ENCODE peak calls at places on chromosomes 13 and 19, in nine cellular contexts. One of them, this sample, is unnamed.
A peak's percentile ranks its signal among the peaks of the same experiment; 100 is the strongest.

GRCh38 chr19:49502866-49503581 is 6.8 kb downstream of the RPS11 start:
- DNase-seq in AG09319: peak; percentile 92
- DNase-seq in endothelial cell of umbilical vein: peak; percentile 83
- DNase-seq in esophagus squamous epithelium: no peak
- DNase-seq in GM20000: no peak
- DNase-seq in GM23338: peak; percentile 58
- DNase-seq in brain microvascular endothelial cell: peak; percentile 47
- DNase-seq in WTC11: no peak
- DNase-seq in fibroblast of mammary gland: peak; percentile 83
- DNase-seq in this sample: peak; percentile 55

GRCh38 chr13:43537124-43537523 is 249.6 kb downstream of the ENOX1 start:
- DNase-seq in endothelial cell of umbilical vein: no peak
- DNase-seq in GM20000: no peak
- DNase-seq in esophagus squamous epithelium: no peak
- DNase-seq in brain microvascular endothelial cell: no peak
- DNase-seq in AG09319: no peak
- DNase-seq in fibroblast of mammary gland: no peak
- DNase-seq in GM23338: no peak
- DNase-seq in WTC11: no peak
- DNase-seq in this sample: peak; percentile 19

GRCh38 chr19:58033741-58034475 is at the start of gene ZSCAN1:
- DNase-seq in fibroblast of mammary gland: peak; percentile 63
- DNase-seq in brain microvascular endothelial cell: peak; percentile 84
- DNase-seq in AG09319: peak; percentile 20
- DNase-seq in WTC11: peak; percentile 97
- DNase-seq in GM23338: peak; percentile 98
- DNase-seq in endothelial cell of umbilical vein: peak; percentile 15
- DNase-seq in esophagus squamous epithelium: no peak
- DNase-seq in GM20000: no peak
- DNase-seq in this sample: no peak

GRCh38 chr13:111845621-111846351 is 221.2 kb upstream of the SOX1 start:
- DNase-seq in GM20000: no peak
- DNase-seq in endothelial cell of umbilical vein: no peak
- DNase-seq in brain microvascular endothelial cell: no peak
- DNase-seq in AG09319: no peak
- DNase-seq in GM23338: peak; percentile 82
- DNase-seq in fibroblast of mammary gland: no peak
- DNase-seq in WTC11: peak; percentile 57
- DNase-seq in esophagus squamous epithelium: no peak
- DNase-seq in this sample: no peak

GRCh38 chr13:51451467-51452390 is 1.1 kb downstream of the INTS6 start:
- DNase-seq in fibroblast of mammary gland: peak; percentile 63
- DNase-seq in AG09319: no peak
- DNase-seq in GM20000: peak; percentile 69
- DNase-seq in WTC11: peak; percentile 83
- DNase-seq in esophagus squamous epithelium: peak; percentile 50
- DNase-seq in GM23338: peak; percentile 92
- DNase-seq in endothelial cell of umbilical vein: peak; percentile 66
- DNase-seq in brain microvascular endothelial cell: peak; percentile 62
- DNase-seq in this sample: peak; percentile 63

GRCh38 chr19:41801682-41802317 is 5.4 kb downstream of the CEACAM3 start:
- DNase-seq in esophagus squamous epithelium: no peak
- DNase-seq in GM23338: no peak
- DNase-seq in fibroblast of mammary gland: no peak
- DNase-seq in endothelial cell of umbilical vein: no peak
- DNase-seq in WTC11: no peak
- DNase-seq in GM20000: no peak
- DNase-seq in AG09319: no peak
- DNase-seq in brain microvascular endothelial cell: no peak
- DNase-seq in this sample: no peak

GRCh38 chr13:27481766-27482165 is 31.4 kb upstream of the MTIF3 start:
- DNase-seq in GM23338: peak; percentile 90
- DNase-seq in fibroblast of mammary gland: peak; percentile 40
- DNase-seq in endothelial cell of umbilical vein: peak; percentile 28
- DNase-seq in esophagus squamous epithelium: no peak
- DNase-seq in brain microvascular endothelial cell: peak; percentile 39
- DNase-seq in GM20000: no peak
- DNase-seq in WTC11: peak; percentile 89
- DNase-seq in AG09319: no peak
- DNase-seq in this sample: no peak

GRCh38 chr19:3605770-3606169 is 905 bp downstream of the TBXA2R start:
- DNase-seq in WTC11: no peak
- DNase-seq in AG09319: no peak
- DNase-seq in fibroblast of mammary gland: no peak
- DNase-seq in GM23338: no peak
- DNase-seq in endothelial cell of umbilical vein: no peak
- DNase-seq in brain microvascular endothelial cell: no peak
- DNase-seq in GM20000: no peak
- DNase-seq in esophagus squamous epithelium: no peak
- DNase-seq in this sample: no peak

GRCh38 chr13:44298314-44298713 is 75.3 kb upstream of the SERP2 start:
- DNase-seq in endothelial cell of umbilical vein: no peak
- DNase-seq in GM20000: no peak
- DNase-seq in WTC11: no peak
- DNase-seq in AG09319: no peak
- DNase-seq in brain microvascular endothelial cell: no peak
- DNase-seq in esophagus squamous epithelium: no peak
- DNase-seq in fibroblast of mammary gland: peak; percentile 56
- DNase-seq in GM23338: no peak
- DNase-seq in this sample: peak; percentile 26

GRCh38 chr13:30872685-30873443 is 33.2 kb upstream of the MEDAG start:
- DNase-seq in endothelial cell of umbilical vein: peak; percentile 97
- DNase-seq in brain microvascular endothelial cell: peak; percentile 87
- DNase-seq in fibroblast of mammary gland: peak; percentile 93
- DNase-seq in WTC11: peak; percentile 51
- DNase-seq in GM23338: peak; percentile 88
- DNase-seq in AG09319: peak; percentile 45
- DNase-seq in esophagus squamous epithelium: no peak
- DNase-seq in GM20000: no peak
- DNase-seq in this sample: peak; percentile 79

GRCh38 chr19:6270076-6270745 is 9.6 kb downstream of the MLLT1 start:
- DNase-seq in GM23338: no peak
- DNase-seq in WTC11: no peak
- DNase-seq in fibroblast of mammary gland: no peak
- DNase-seq in endothelial cell of umbilical vein: no peak
- DNase-seq in esophagus squamous epithelium: no peak
- DNase-seq in AG09319: no peak
- DNase-seq in GM20000: no peak
- DNase-seq in brain microvascular endothelial cell: no peak
- DNase-seq in this sample: no peak

GRCh38 chr19:6272411-6272791 is 7.4 kb downstream of the MLLT1 start:
- DNase-seq in endothelial cell of umbilical vein: no peak
- DNase-seq in GM23338: no peak
- DNase-seq in AG09319: no peak
- DNase-seq in WTC11: no peak
- DNase-seq in brain microvascular endothelial cell: no peak
- DNase-seq in esophagus squamous epithelium: no peak
- DNase-seq in GM20000: no peak
- DNase-seq in fibroblast of mammary gland: peak; percentile 17
- DNase-seq in this sample: no peak

GRCh38 chr19:6270822-6271221 is 9.0 kb downstream of the MLLT1 start:
- DNase-seq in esophagus squamous epithelium: no peak
- DNase-seq in endothelial cell of umbilical vein: no peak
- DNase-seq in WTC11: no peak
- DNase-seq in GM23338: no peak
- DNase-seq in GM20000: no peak
- DNase-seq in fibroblast of mammary gland: no peak
- DNase-seq in AG09319: no peak
- DNase-seq in brain microvascular endothelial cell: no peak
- DNase-seq in this sample: no peak

GRCh38 chr19:6271721-6272410 is 7.9 kb downstream of the MLLT1 start:
- DNase-seq in fibroblast of mammary gland: peak; percentile 67
- DNase-seq in WTC11: peak; percentile 24
- DNase-seq in endothelial cell of umbilical vein: peak; percentile 72
- DNase-seq in GM20000: no peak
- DNase-seq in AG09319: no peak
- DNase-seq in brain microvascular endothelial cell: no peak
- DNase-seq in GM23338: peak; percentile 56
- DNase-seq in esophagus squamous epithelium: no peak
- DNase-seq in this sample: peak; percentile 65

DNA sequence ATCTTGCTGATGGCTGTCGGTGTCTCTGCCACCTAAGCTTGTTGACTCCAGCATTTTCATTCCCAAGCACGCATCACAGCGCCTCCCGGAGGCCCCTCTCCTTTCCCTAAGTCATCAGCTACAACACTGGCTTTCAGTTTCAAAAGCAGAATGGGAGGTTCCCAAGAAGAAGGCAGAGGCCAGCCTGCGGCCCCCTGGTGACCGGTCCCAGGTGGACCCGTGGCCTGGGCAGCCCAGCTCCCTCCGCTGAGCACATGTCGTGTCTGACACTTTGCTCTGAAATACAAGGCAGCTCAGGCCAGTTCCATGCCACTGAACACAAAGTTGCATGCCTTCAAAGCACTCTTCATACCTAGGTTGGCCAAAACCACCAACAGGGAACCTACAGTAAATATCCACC is 8.5 kb downstream of the MLLT1 start:
- DNase-seq in esophagus squamous epithelium: no peak
- DNase-seq in brain microvascular endothelial cell: no peak
- DNase-seq in AG09319: no peak
- DNase-seq in WTC11: peak; percentile 33
- DNase-seq in fibroblast of mammary gland: peak; percentile 57
- DNase-seq in GM20000: no peak
- DNase-seq in endothelial cell of umbilical vein: peak; percentile 32
- DNase-seq in GM23338: peak; percentile 62
- DNase-seq in this sample: no peak
- TF ChIP-seq CTCF in esophagus squamous epithelium: no peak
- TF ChIP-seq CTCF in brain microvascular endothelial cell: peak; percentile 44
- TF ChIP-seq CTCF in AG09319: peak; percentile 44
- TF ChIP-seq CTCF in WTC11: no peak
- TF ChIP-seq CTCF in fibroblast of mammary gland: peak; percentile 34
- TF ChIP-seq CTCF in GM20000: no peak
- TF ChIP-seq CTCF in endothelial cell of umbilical vein: peak; percentile 6
- TF ChIP-seq CTCF in GM23338: peak; percentile 56
- TF ChIP-seq CTCF in this sample: peak; percentile 70

DNA sequence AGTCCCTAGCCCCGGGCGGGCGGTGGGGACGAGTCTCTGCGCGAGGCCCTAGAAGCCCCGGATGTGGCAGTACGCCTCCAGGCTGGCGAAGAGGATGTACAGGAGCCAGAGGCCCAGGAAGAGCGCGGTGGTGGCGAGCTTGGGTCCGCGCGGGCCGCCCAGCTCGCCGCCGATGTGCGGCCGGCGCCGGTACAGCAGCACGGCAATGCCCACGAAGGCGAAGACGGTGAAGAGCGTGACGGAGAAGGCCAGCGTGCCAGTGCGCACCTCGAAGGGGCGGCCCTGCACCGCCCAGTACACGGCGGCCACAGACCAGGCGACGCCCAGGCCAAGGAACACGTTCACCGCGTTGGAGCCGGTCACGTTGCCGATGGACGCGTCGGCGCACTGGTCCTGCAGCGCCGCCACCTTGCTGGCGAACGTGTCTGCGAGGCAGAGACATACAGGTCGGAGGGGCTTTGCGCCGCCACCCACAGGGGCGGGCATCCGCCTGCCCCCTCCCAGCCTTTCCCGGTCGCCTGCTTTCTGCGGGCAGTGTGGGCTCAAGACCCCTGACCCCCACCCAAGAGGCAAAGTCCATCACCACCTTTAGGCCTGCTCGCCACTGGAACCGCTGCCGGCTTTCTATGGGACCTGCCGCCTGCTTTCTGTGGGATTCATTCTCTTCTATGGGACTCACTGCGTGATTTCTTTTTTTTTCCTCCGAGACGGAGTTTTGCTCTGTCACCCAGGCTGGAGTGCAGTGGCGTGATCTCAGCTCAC is 10.9 kb upstream of the MEIS3 start:
- DNase-seq in fibroblast of mammary gland: peak; percentile 45
- DNase-seq in GM20000: no peak
- DNase-seq in AG09319: no peak
- DNase-seq in GM23338: peak; percentile 79
- DNase-seq in brain microvascular endothelial cell: no peak
- DNase-seq in esophagus squamous epithelium: no peak
- DNase-seq in WTC11: peak; percentile 70
- DNase-seq in endothelial cell of umbilical vein: peak; percentile 42
- DNase-seq in this sample: peak; percentile 52
- TF ChIP-seq CTCF in fibroblast of mammary gland: no peak
- TF ChIP-seq CTCF in GM20000: no peak
- TF ChIP-seq CTCF in AG09319: peak; percentile 14
- TF ChIP-seq CTCF in GM23338: peak; percentile 66
- TF ChIP-seq CTCF in brain microvascular endothelial cell: peak; percentile 31
- TF ChIP-seq CTCF in esophagus squamous epithelium: peak; percentile 23
- TF ChIP-seq CTCF in WTC11: no peak
- TF ChIP-seq CTCF in endothelial cell of umbilical vein: peak; percentile 45
- TF ChIP-seq CTCF in this sample: peak; percentile 64

DNA sequence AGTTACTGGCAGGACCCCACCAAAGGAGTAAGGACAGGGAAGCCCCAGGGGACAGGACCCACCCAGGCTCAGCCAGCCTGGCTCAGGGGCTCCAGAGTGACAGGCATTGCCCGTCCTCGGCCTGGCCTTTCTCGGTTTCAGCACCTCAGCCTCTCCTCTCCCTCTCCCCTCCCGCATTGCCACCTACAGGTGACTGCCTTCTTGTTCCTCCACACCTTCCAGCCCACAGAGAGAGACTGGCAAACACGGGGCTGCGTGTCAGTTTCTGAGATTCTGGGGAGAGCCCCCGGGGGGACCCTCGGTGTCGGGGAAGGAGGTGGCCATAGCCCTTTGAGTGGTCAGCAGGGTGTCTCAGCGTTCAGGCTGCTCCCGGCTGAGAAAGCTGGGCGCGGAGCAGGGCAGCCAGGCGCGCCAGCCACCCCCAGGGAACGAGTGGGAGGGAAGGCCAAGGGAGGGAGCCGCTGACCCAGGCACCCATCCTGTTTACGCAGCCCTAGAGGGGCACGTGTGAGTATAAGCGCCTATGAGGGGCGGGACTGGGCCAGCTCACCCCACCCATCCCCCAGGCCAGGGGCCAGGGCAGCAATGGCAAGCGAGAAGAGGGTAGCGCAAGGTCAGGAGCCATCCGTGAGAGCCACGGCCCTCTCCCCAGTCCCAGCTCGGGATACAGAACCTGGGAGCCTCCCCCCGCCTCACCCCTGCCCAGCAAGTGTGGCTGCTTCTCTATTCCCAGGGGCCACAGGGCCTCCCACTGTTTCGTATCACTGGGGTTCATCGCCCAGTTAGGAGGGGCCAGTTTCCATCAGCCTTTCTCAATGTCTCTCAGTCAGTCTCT is 743 bp upstream of the DMKN start:
- DNase-seq in fibroblast of mammary gland: peak; percentile 71
- DNase-seq in WTC11: peak; percentile 37
- DNase-seq in brain microvascular endothelial cell: no peak
- DNase-seq in endothelial cell of umbilical vein: no peak
- DNase-seq in GM20000: no peak
- DNase-seq in GM23338: peak; percentile 61
- DNase-seq in AG09319: no peak
- DNase-seq in esophagus squamous epithelium: no peak
- DNase-seq in this sample: no peak
- TF ChIP-seq CTCF in fibroblast of mammary gland: no peak
- TF ChIP-seq CTCF in WTC11: no peak
- TF ChIP-seq CTCF in brain microvascular endothelial cell: peak; percentile 24
- TF ChIP-seq CTCF in endothelial cell of umbilical vein: no peak
- TF ChIP-seq CTCF in GM20000: no peak
- TF ChIP-seq CTCF in GM23338: peak; percentile 30
- TF ChIP-seq CTCF in AG09319: no peak
- TF ChIP-seq CTCF in esophagus squamous epithelium: no peak
- TF ChIP-seq CTCF in this sample: peak; percentile 36

DNA sequence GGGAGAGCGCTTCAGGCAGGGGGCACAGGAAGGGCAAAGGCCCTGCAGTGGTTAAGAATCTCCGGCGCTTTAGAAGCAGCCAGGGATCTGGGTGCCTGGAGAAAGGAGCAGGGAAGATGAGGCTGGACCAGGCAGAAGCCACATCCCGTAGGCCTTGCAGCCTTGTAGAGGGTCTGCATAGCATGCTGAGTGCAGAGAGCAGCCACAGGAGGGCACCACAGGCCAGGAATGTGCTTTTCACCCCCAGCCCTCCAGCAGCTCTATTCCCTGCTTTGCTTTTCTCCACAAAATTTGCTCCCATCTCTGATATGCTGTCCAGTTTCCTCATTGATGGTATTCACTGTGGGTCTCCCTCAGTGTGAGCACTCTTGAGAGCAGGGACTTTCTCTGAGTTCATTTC is 5.7 kb downstream of the WDR62 start:
- DNase-seq in brain microvascular endothelial cell: peak; percentile 58
- DNase-seq in GM20000: peak; percentile 65
- DNase-seq in WTC11: peak; percentile 54
- DNase-seq in esophagus squamous epithelium: no peak
- DNase-seq in GM23338: peak; percentile 69
- DNase-seq in endothelial cell of umbilical vein: peak; percentile 69
- DNase-seq in AG09319: no peak
- DNase-seq in fibroblast of mammary gland: peak; percentile 61
- DNase-seq in this sample: peak; percentile 38
- TF ChIP-seq CTCF in brain microvascular endothelial cell: peak; percentile 85
- TF ChIP-seq CTCF in GM20000: peak; percentile 63
- TF ChIP-seq CTCF in WTC11: no peak
- TF ChIP-seq CTCF in esophagus squamous epithelium: peak; percentile 54
- TF ChIP-seq CTCF in GM23338: peak; percentile 72
- TF ChIP-seq CTCF in endothelial cell of umbilical vein: peak; percentile 89
- TF ChIP-seq CTCF in AG09319: peak; percentile 75
- TF ChIP-seq CTCF in fibroblast of mammary gland: peak; percentile 73
- TF ChIP-seq CTCF in this sample: peak; percentile 76

This sample was measured in HFFc6.